ENCODE peak calls at places on chromosomes 6 and 20, in six cellular contexts. L, V, W, A, H and G are unnamed samples.

GRCh38 chr6:105550961-105551625 is 148.2 kb upstream of the PREP start:
- DNase-seq in A (no peak), W (no peak), V (no peak), L (no peak), H (no peak), G (no peak)

GRCh38 chr6:88922775-88923548 is 40.5 kb downstream of the RNGTT start:
- DNase-seq in V (no peak), L (no peak), A (no peak), W (no peak), H (no peak), G (no peak)

GRCh38 chr6:11317885-11318771 is 85.7 kb upstream of the NEDD9 start:
- DNase-seq in H (peak), A (peak), L (peak), V (no peak), W (peak), G (no peak)

GRCh38 chr6:107682721-107683120 is 141.4 kb downstream of the SCML4 start:
- DNase-seq in L (no peak), A (no peak), V (no peak), W (no peak), H (no peak), G (no peak)

GRCh38 chr20:12967932-12968331 is 40.8 kb upstream of the SPTLC3 start:
- DNase-seq in W (no peak), V (no peak), A (no peak), L (no peak), H (no peak), G (no peak)

GRCh38 chr6:88780714-88781389 is 182.6 kb downstream of the RNGTT start:
- DNase-seq in W (peak), A (peak), L (peak), V (no peak), H (peak), G (peak)

GRCh38 chr6:7243188-7243942 is 69.6 kb downstream of the SSR1 start:
- DNase-seq in W (peak), L (peak), A (peak), H (peak), V (peak), G (peak)

GRCh38 chr6:22886881-22887581 is 317.7 kb downstream of the HDGFL1 start:
- DNase-seq in V (no peak), L (no peak), H (no peak), A (no peak), W (no peak), G (no peak)

GRCh38 chr6:150573041-150573681 is 26.5 kb upstream of the PLEKHG1 start:
- DNase-seq in V (no peak), A (no peak), L (no peak), H (no peak), W (no peak), G (no peak)

GRCh38 chr20:50467618-50468373 is 42.4 kb upstream of the PTPN1 start:
- DNase-seq in H (no peak), V (no peak), A (peak), W (peak), L (no peak), G (no peak)

GRCh38 chr20:60026010-60026409 is 67.8 kb downstream of the CDH26 start:
- DNase-seq in H (no peak), V (no peak), L (no peak), W (no peak), A (no peak), G (no peak)

GRCh38 chr6:39553811-39554802 is 171.1 kb downstream of the KIF6 start:
- DNase-seq in A (no peak), V (no peak), W (no peak), H (no peak), L (no peak), G (no peak)

GRCh38 chr6:97712751-97713150 is 429.7 kb upstream of the MMS22L start:
- DNase-seq in A (no peak), L (no peak), H (no peak), V (no peak), W (no peak), G (no peak)

GRCh38 chr6:82131441-82131840 is 116.1 kb downstream of the IBTK start:
- DNase-seq in H (no peak), V (no peak), W (no peak), A (no peak), L (no peak), G (no peak)

GRCh38 chr6:33963351-33963750 is 159.5 kb upstream of the MLN start:
- DNase-seq in H (no peak), V (peak), L (no peak), W (no peak), A (no peak), G (no peak)

GRCh38 chr20:36562724-36563123 is 10.7 kb upstream of the TGIF2 start:
- DNase-seq in H (no peak), V (no peak), W (no peak), A (no peak), L (no peak), G (no peak)

GRCh38 chr6:158869010-158869603 is 49.9 kb upstream of the EZR start:
- DNase-seq in W (no peak), A (peak), H (no peak), L (no peak), V (peak), G (no peak)

GRCh38 chr6:3940703-3941102 is 91.5 kb downstream of the FAM50B start:
- DNase-seq in V (no peak), H (no peak), W (no peak), A (no peak), L (no peak), G (no peak)

GRCh38 chr20:23884136-23884770 is 4.7 kb upstream of the CST5 start:
- DNase-seq in W (no peak), V (no peak), A (no peak), L (no peak), H (no peak), G (no peak)

GRCh38 chr6:42009844-42010184 is 40.5 kb upstream of the TAF8 start:
- DNase-seq in L (no peak), A (no peak), W (no peak), H (no peak), V (no peak), G (no peak)

GRCh38 chr20:41135187-41135887 is 2.0 kb upstream of the PLCG1 start:
- DNase-seq in A (peak), L (no peak), W (peak), H (peak), V (peak), G (no peak)

GRCh38 chr6:112464901-112465661 is 118.0 kb downstream of the RFPL4B start:
- DNase-seq in A (no peak), W (no peak), L (no peak), V (no peak), H (no peak), G (no peak)

GRCh38 chr6:125307150-125307838 is 5.5 kb upstream of the HDDC2 start:
- DNase-seq in A (no peak), V (no peak), H (no peak), L (no peak), W (peak), G (no peak)

GRCh38 chr6:41723178-41723935 is 12.1 kb downstream of the TFEB start:
- DNase-seq in L (no peak), W (peak), H (peak), V (peak), A (no peak), G (peak)

GRCh38 chr20:62937353-62938104 is 418 bp upstream of the GID8 start:
- DNase-seq in W (peak), L (peak), A (peak), V (peak), H (peak), G (peak)

GRCh38 chr6:10778230-10778629 is 30.6 kb downstream of the TMEM14B start:
- DNase-seq in H (no peak), V (no peak), A (no peak), W (no peak), L (no peak), G (no peak)

GRCh38 chr20:23118766-23119165 is 32.6 kb upstream of the CD93 start:
- DNase-seq in V (peak), W (no peak), L (no peak), A (no peak), H (no peak), G (no peak)

GRCh38 chr6:29532320-29532951 is 27.1 kb downstream of the UBD start:
- DNase-seq in V (no peak), A (no peak), L (no peak), W (no peak), H (no peak), G (no peak)

GRCh38 chr6:137402143-137402542 is 92.1 kb downstream of the OLIG3 start:
- DNase-seq in L (no peak), W (no peak), V (no peak), A (no peak), H (no peak), G (no peak)

GRCh38 chr6:168956884-168957730 is 296.5 kb downstream of the THBS2 start:
- DNase-seq in H (peak), A (peak), L (peak), W (peak), V (peak), G (peak)

GRCh38 chr6:32111424-32112066 is 2.4 kb upstream of the TNXB start:
- DNase-seq in W (no peak), A (no peak), H (no peak), L (no peak), V (no peak), G (no peak)
- TF ChIP-seq POLR2AphosphoS5 in W (no peak), A (no peak), H (no peak), L (peak), V (no peak), G (no peak)

GRCh38 chr20:57897891-57898290 is 188.1 kb upstream of the PMEPA1 start:
- DNase-seq in A (no peak), W (no peak), L (no peak), H (no peak), V (no peak), G (no peak)
- H3K4me3 ChIP-seq in A (no peak), W (no peak), L (no peak), H (no peak), V (no peak), G (no peak)

GRCh38 chr20:19757487-19757972 is 528 bp upstream of the RIN2 start:
- DNase-seq in W (peak), H (peak), A (no peak), V (peak), L (no peak), G (no peak)
- H3K27ac ChIP-seq in W (peak), H (peak), A (peak), V (peak), L (peak), G (peak)

GRCh38 chr6:16545382-16545781 is 215.9 kb downstream of the ATXN1 start:
- DNase-seq in H (no peak), V (no peak), L (no peak), A (no peak), W (no peak), G (no peak)

GRCh38 chr6:16546851-16547250 is 214.4 kb downstream of the ATXN1 start:
- DNase-seq in V (no peak), H (no peak), A (no peak), L (no peak), W (no peak), G (no peak)

GRCh38 chr6:16543491-16543890 is 217.8 kb downstream of the ATXN1 start:
- DNase-seq in A (no peak), W (no peak), H (no peak), L (no peak), V (no peak), G (no peak)

GRCh38 chr6:16544521-16544920 is 216.7 kb downstream of the ATXN1 start:
- DNase-seq in V (no peak), A (no peak), L (no peak), H (no peak), W (no peak), G (no peak)

DNA sequence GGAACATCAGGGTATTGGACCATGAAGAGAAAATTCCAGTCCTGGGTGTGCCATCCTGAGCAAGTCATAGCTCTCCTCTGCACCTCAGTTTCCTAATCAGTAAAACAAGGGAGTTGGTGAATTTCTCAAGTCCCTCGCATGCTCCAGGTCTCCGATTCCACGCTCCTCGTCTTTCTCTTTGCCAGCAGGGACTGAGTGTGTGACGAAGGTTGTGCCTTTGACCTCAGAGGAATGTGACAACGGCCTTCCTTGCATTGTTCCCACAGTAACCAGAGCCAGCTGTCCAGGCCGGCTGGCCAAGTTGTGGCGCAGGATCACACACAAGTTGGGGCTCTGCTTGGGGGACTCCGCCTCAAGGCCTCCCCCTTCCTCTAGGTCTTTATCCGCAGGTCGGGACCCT is 217.3 kb downstream of the ATXN1 start:
- DNase-seq in L (no peak), V (no peak), W (no peak), H (no peak), A (no peak), G (no peak)
- TF ChIP-seq POLR2AphosphoS5 in L (no peak), V (peak), W (no peak), H (no peak), A (no peak), G (no peak)

DNA sequence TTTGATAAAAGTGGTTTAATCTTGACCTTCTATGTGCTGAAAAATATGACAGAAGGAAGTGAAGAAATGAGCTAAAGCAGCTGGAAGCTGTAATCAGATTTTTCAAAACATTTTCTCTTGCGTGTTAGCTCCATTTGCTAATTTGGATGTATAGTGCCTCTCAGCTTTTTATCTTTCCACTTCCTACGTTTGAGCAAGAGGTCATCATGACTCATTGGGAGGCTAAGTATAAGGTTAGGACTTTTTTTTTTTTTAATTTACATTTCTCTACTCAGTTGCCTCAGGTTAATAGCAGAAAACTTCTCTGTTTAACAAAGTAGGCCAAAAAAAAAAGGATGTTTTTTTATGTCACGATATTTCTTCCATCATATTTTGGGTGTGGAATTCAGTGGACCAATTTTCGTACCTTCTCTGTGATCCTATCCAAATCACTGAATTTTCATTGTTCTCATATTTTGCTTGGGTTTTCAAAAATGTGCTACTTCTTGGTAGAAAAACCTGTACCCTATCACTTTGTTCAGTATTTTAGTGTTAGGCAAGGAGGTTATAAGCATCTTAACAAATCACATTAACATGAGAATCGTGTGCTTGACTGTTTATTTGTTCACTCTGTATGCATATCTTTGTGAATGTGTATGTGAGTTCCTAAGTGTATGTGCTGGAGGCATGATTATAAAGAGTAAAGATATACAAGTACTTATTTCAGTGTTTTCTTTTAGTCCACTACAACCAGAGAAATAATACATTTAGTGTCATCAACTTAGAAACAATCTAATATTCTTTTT is 1028.3 kb upstream of the EYS start:
- DNase-seq in V (no peak), L (no peak), A (no peak), W (no peak), H (no peak), G (no peak)
- H3K4me3 ChIP-seq in V (no peak), L (no peak), A (no peak), W (no peak), H (no peak), G (no peak)

GRCh38 chr6:157693867-157694266 is 129.2 kb upstream of the SNX9 start:
- DNase-seq in L (no peak), W (no peak), V (no peak), A (no peak), H (no peak), G (no peak)
- H3K27ac ChIP-seq in L (no peak), W (no peak), V (no peak), A (no peak), H (no peak), G (no peak)

DNA sequence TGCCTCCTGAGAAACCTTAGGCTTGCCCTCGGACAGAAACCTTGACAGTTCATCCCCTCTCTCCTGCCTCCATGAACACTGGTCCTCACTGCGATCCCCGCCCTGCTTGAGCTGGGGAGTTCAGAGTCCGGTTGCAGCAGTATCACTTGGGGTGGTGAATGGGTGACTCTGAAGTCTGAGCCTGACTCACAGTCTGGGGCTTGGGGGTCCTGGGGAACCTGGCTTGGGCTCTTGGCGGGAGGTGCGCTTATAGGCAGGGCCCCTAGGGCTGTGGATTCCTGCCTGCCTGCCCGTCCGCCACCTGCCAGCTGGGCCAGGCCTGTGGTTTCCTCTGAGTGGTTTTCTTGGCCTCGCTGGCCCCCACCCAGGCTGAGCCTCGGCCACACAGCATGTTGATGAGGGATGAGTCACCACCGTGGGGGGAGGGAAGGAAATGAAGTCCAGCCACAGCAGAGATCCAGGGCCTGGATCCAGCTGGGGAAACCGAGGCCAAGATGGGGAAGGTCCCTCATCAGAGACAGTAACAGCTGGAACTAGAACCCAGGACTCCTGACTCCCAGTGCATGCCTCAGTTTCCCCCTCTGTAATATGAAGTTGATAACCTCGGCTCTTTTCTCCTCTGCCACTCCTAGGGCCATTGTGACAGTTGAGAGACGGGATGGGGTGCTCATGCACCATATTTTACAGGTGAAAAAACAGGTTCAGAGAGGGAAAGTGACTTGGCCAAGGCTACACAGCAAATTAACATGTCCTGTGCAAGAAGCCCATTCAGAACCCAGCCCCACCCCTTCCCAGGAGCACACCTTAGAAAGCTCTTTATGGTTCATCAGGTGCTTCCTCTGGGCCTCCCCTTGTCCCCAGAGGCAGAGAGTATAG is 9.2 kb downstream of the FOXS1 start:
- DNase-seq in A (peak), V (peak), W (peak), H (peak), L (no peak), G (no peak)
- TF ChIP-seq POLR2AphosphoS5 in A (peak), V (no peak), W (no peak), H (no peak), L (peak), G (no peak)